ENCODE peak calls at places on chromosomes 11 and 22, in nine cellular contexts. Y, W, C, M, S, B, A, J and T are unnamed samples.

GRCh38 chr22:27436591-27436990 is 365.0 kb downstream of the MN1 start:
- DNase-seq in Y (peak), W (no peak), C (no peak), M (no peak), S (no peak), B (no peak), A (no peak), J (no peak), T (no peak)

GRCh38 chr11:73346186-73346935 is 29.8 kb upstream of the RELT start:
- DNase-seq in Y (no peak), W (no peak), C (no peak), M (no peak), S (no peak), B (no peak), A (no peak), J (no peak), T (no peak)

GRCh38 chr11:38791346-38791961 is 2193.4 kb upstream of the RAG2 start:
- DNase-seq in Y (peak), W (peak), C (no peak), M (peak), S (peak), B (no peak), A (peak), J (no peak), T (peak)

GRCh38 chr22:26604368-26604767 is 13.5 kb downstream of the CRYBB1 start:
- DNase-seq in Y (no peak), W (no peak), C (no peak), M (no peak), S (no peak), B (no peak), A (no peak), J (no peak), T (no peak)

GRCh38 chr22:25930710-25931353 is 188.8 kb downstream of the MYO18B start:
- DNase-seq in Y (peak), W (no peak), C (no peak), M (no peak), S (no peak), B (no peak), A (no peak), J (no peak), T (peak)

GRCh38 chr22:49230194-49230577 is 597.5 kb downstream of the BRD1 start:
- DNase-seq in Y (peak), W (no peak), C (no peak), M (peak), S (no peak), B (no peak), A (no peak), J (peak), T (no peak)

GRCh38 chr11:66047541-66048365 is 1.2 kb downstream of the GAL3ST3 start:
- DNase-seq in Y (no peak), W (no peak), C (no peak), M (no peak), S (no peak), B (no peak), A (no peak), J (no peak), T (no peak)

GRCh38 chr22:17243524-17243923 is 24.3 kb upstream of the ADA2 start:
- DNase-seq in Y (no peak), W (no peak), C (no peak), M (no peak), S (peak), B (no peak), A (no peak), J (peak), T (no peak)

GRCh38 chr11:35946766-35947165 is 2.9 kb downstream of the LDLRAD3 start:
- DNase-seq in Y (peak), W (no peak), C (no peak), M (no peak), S (no peak), B (no peak), A (no peak), J (no peak), T (no peak)

GRCh38 chr11:125165664-125166346 is 1.3 kb downstream of the PKNOX2 start:
- DNase-seq in Y (no peak), W (peak), C (no peak), M (peak), S (peak), B (no peak), A (no peak), J (no peak), T (peak)